ENCODE peak calls at places on chromosomes 3 and 15, in six cellular contexts. N is CD8-positive, alpha-beta T cell; E is ELF-1; J is A673; B is stimulated activated CD4-positive, alpha-beta T cell treated with anti-CD3 and anti-CD28 coated beads, Interleukin-1b, Interleukin-23, amount 100 ng/mL, for 4 hours; Q is fibroblast of mammary gland. O is an unnamed sample.

GRCh38 chr3:53712817-53713388 is 133.3 kb downstream of the CHDH start:
- DNase-seq in N (no peak), E (no peak), J (no peak), B (no peak), Q (no peak), O (no peak)

GRCh38 chr3:76490064-76490463 is 549.8 kb upstream of the ROBO2 start:
- DNase-seq in N (no peak), E (no peak), J (no peak), B (no peak), Q (no peak), O (no peak)

GRCh38 chr15:95300958-95301357 is 1029.5 kb upstream of the NR2F2 start:
- DNase-seq in N (no peak), E (no peak), J (no peak), B (no peak), Q (peak; percentile 54), O (no peak)

GRCh38 chr3:30752961-30753360 is 141.5 kb downstream of the GADL1 start:
- DNase-seq in N (no peak), E (no peak), J (peak; percentile 82), B (no peak), Q (peak; percentile 85), O (no peak)

GRCh38 chr15:99014803-99015676 is 7.4 kb upstream of the PGPEP1L start:
- DNase-seq in N (peak; percentile 18), E (peak; percentile 91), J (peak; percentile 68), B (no peak), Q (peak; percentile 33), O (peak; percentile 75)

GRCh38 chr3:98811048-98811447 is 47.9 kb downstream of the ST3GAL6 start:
- DNase-seq in N (no peak), E (no peak), J (no peak), B (no peak), Q (no peak), O (no peak)

GRCh38 chr15:80259942-80260510 is 8.0 kb upstream of the CTXND1 start:
- DNase-seq in N (no peak), E (no peak), J (no peak), B (no peak), Q (no peak), O (no peak)

GRCh38 chr3:56183529-56183928 is 284.7 kb downstream of the ERC2 start:
- DNase-seq in N (no peak), E (no peak), J (no peak), B (no peak), Q (no peak), O (no peak)

GRCh38 chr3:151925876-151926275 is 52.4 kb downstream of the SUCNR1 start:
- DNase-seq in N (no peak), E (peak; percentile 53), J (peak; percentile 11), B (no peak), Q (peak; percentile 83), O (no peak)

GRCh38 chr3:150830094-150830681 is 67.2 kb upstream of the SIAH2 start:
- DNase-seq in N (no peak), E (peak; percentile 27), J (peak; percentile 25), B (no peak), Q (no peak), O (peak; percentile 30)

GRCh38 chr3:134299185-134299887 is 48.7 kb upstream of the RYK start:
- DNase-seq in N (no peak), E (no peak), J (peak; percentile 50), B (no peak), Q (peak; percentile 55), O (no peak)

GRCh38 chr15:37035349-37035748 is 65.0 kb downstream of the MEIS2 start:
- DNase-seq in N (no peak), E (no peak), J (no peak), B (no peak), Q (peak; percentile 68), O (no peak)

GRCh38 chr3:150252462-150252861 is 155.6 kb upstream of the TSC22D2 start:
- DNase-seq in N (no peak), E (no peak), J (no peak), B (no peak), Q (peak; percentile 72), O (no peak)